ENCODE peak calls at places on chromosomes 5 and 9, in nine cellular contexts. X is psoas muscle; N is heart right ventricle; B is left ventricle myocardium superior; H is naive thymus-derived CD4-positive, alpha-beta T cell; D is stimulated activated naive B cell treated with anti-CD40 and anti-IgM and Interleukin-4, amounts not matched to agents 10 μg/mL and 1 μg/mL and 100 μg/mL, for 72 hours; C is T-cell; O is left lobe of liver; S is Right ventricle myocardium superior. K is an unnamed sample.

GRCh38 chr9:120934271-120934670 is 7.7 kb upstream of the TRAF1 start:
- ATAC-seq in X (no peak), N (no peak), B (no peak), H (no peak), D (no peak), C (no peak), O (no peak), S (no peak), K (no peak)

GRCh38 chr5:67287795-67288194 is 91.2 kb upstream of the CD180 start:
- ATAC-seq in X (no peak), N (no peak), B (peak; percentile 21), H (no peak), D (no peak), C (no peak), O (no peak), S (peak; percentile 23), K (peak; percentile 96)

GRCh38 chr5:97550164-97550563 is 367.1 kb upstream of the RIOK2 start:
- ATAC-seq in X (no peak), N (no peak), B (no peak), H (no peak), D (no peak), C (no peak), O (no peak), S (no peak), K (peak; percentile 66)

GRCh38 chr5:88000877-88001276 is 267.8 kb downstream of the TMEM161B start:
- ATAC-seq in X (no peak), N (no peak), B (no peak), H (no peak), D (no peak), C (no peak), O (peak; percentile 89), S (no peak), K (no peak)

GRCh38 chr9:98256632-98257218 is 1.3 kb upstream of the TBC1D2 start:
- ATAC-seq in X (no peak), N (no peak), B (no peak), H (no peak), D (no peak), C (peak; percentile 10), O (no peak), S (no peak), K (peak; percentile 5)

GRCh38 chr5:172437445-172438303 is 16.7 kb downstream of the SH3PXD2B start:
- ATAC-seq in X (peak; percentile 54), N (peak; percentile 48), B (peak; percentile 67), H (peak; percentile 22), D (no peak), C (no peak), O (peak; percentile 63), S (peak; percentile 73), K (peak; percentile 96)

GRCh38 chr5:98563885-98564653 is 209.4 kb upstream of the RGMB start:
- ATAC-seq in X (no peak), N (no peak), B (no peak), H (no peak), D (no peak), C (no peak), O (no peak), S (no peak), K (no peak)

GRCh38 chr5:22852807-22853670 is at the start of gene CDH12:
- ATAC-seq in X (no peak), N (no peak), B (no peak), H (no peak), D (peak; percentile 88), C (peak; percentile 58), O (peak; percentile 41), S (no peak), K (peak; percentile 26)

GRCh38 chr9:88746029-88746743 is 211.2 kb downstream of the NXNL2 start:
- ATAC-seq in X (peak; percentile 56), N (peak; percentile 45), B (peak; percentile 70), H (no peak), D (no peak), C (no peak), O (no peak), S (peak; percentile 72), K (peak; percentile 79)

GRCh38 chr5:82347213-82347947 is 69.2 kb upstream of the RPS23 start:
- ATAC-seq in X (peak; percentile 55), N (peak; percentile 39), B (peak; percentile 60), H (no peak), D (no peak), C (no peak), O (no peak), S (peak; percentile 62), K (peak; percentile 52)

GRCh38 chr5:17182494-17182893 is 34.9 kb upstream of the BASP1 start:
- ATAC-seq in X (no peak), N (no peak), B (no peak), H (no peak), D (no peak), C (no peak), O (no peak), S (no peak), K (no peak)

GRCh38 chr9:137851516-137852217 is 25.9 kb upstream of the CACNA1B start:
- ATAC-seq in X (no peak), N (no peak), B (no peak), H (no peak), D (no peak), C (no peak), O (no peak), S (no peak), K (no peak)

K was measured in SK-N-SH treated with all-trans-retinoic acid at 6 μM for 48 hours.